ENCODE peak calls at places on chromosomes 12 and 14, in eight cellular contexts. One of them, this sample, is unnamed. For H3K27me3, the result is how much of the 10 kb centered on the place peaks cover.

GRCh38 chr12:8823565-8824300 is 1.3 kb downstream of the A2ML1 start:
- DNase-seq in stomach: no peak
- DNase-seq in GM23248: peak
- DNase-seq in uterus: peak
- DNase-seq in brain microvascular endothelial cell: no peak
- DNase-seq in mesendoderm: peak
- DNase-seq in sigmoid colon: no peak
- DNase-seq in naive thymus-derived CD4-positive, alpha-beta T cell: no peak
- DNase-seq in this sample: no peak

GRCh38 chr12:114631242-114631641 is 52.7 kb downstream of the TBX3 start:
- DNase-seq in stomach: no peak
- DNase-seq in GM23248: no peak
- DNase-seq in uterus: no peak
- DNase-seq in brain microvascular endothelial cell: no peak
- DNase-seq in mesendoderm: no peak
- DNase-seq in sigmoid colon: no peak
- DNase-seq in naive thymus-derived CD4-positive, alpha-beta T cell: no peak
- DNase-seq in this sample: no peak

GRCh38 chr12:109989380-109989779 is 6.8 kb downstream of the GIT2 start:
- DNase-seq in stomach: no peak
- DNase-seq in GM23248: no peak
- DNase-seq in uterus: no peak
- DNase-seq in brain microvascular endothelial cell: no peak
- DNase-seq in mesendoderm: no peak
- DNase-seq in sigmoid colon: no peak
- DNase-seq in naive thymus-derived CD4-positive, alpha-beta T cell: no peak
- DNase-seq in this sample: no peak

GRCh38 chr14:71411280-71411595 is 504.0 kb downstream of the PCNX1 start:
- DNase-seq in stomach: no peak
- DNase-seq in GM23248: no peak
- DNase-seq in uterus: no peak
- DNase-seq in brain microvascular endothelial cell: no peak
- DNase-seq in mesendoderm: no peak
- DNase-seq in sigmoid colon: no peak
- DNase-seq in naive thymus-derived CD4-positive, alpha-beta T cell: no peak
- DNase-seq in this sample: no peak

GRCh38 chr12:25864287-25864686 is 94.2 kb upstream of the RASSF8 start:
- DNase-seq in stomach: no peak
- DNase-seq in GM23248: peak
- DNase-seq in uterus: no peak
- DNase-seq in brain microvascular endothelial cell: no peak
- DNase-seq in mesendoderm: no peak
- DNase-seq in sigmoid colon: no peak
- DNase-seq in naive thymus-derived CD4-positive, alpha-beta T cell: no peak
- DNase-seq in this sample: no peak

GRCh38 chr12:56150563-56150962 is 1.8 kb upstream of the MYL6B start:
- DNase-seq in stomach: no peak
- DNase-seq in GM23248: peak
- DNase-seq in uterus: no peak
- DNase-seq in brain microvascular endothelial cell: no peak
- DNase-seq in mesendoderm: no peak
- DNase-seq in sigmoid colon: no peak
- DNase-seq in naive thymus-derived CD4-positive, alpha-beta T cell: no peak
- DNase-seq in this sample: no peak

GRCh38 chr12:10771132-10771733 is 31.2 kb downstream of the TAS2R7 start:
- DNase-seq in stomach: no peak
- DNase-seq in GM23248: peak
- DNase-seq in uterus: no peak
- DNase-seq in brain microvascular endothelial cell: peak
- DNase-seq in mesendoderm: peak
- DNase-seq in sigmoid colon: no peak
- DNase-seq in naive thymus-derived CD4-positive, alpha-beta T cell: peak
- DNase-seq in this sample: peak

GRCh38 chr14:88245321-88245720 is 77.7 kb downstream of the KCNK10 start:
- DNase-seq in stomach: no peak
- DNase-seq in GM23248: peak
- DNase-seq in uterus: no peak
- DNase-seq in brain microvascular endothelial cell: no peak
- DNase-seq in mesendoderm: no peak
- DNase-seq in sigmoid colon: no peak
- DNase-seq in naive thymus-derived CD4-positive, alpha-beta T cell: no peak
- DNase-seq in this sample: no peak

GRCh38 chr14:89232366-89233070 is 184.5 kb downstream of the FOXN3 start:
- DNase-seq in stomach: no peak
- DNase-seq in GM23248: no peak
- DNase-seq in uterus: no peak
- DNase-seq in brain microvascular endothelial cell: no peak
- DNase-seq in mesendoderm: no peak
- DNase-seq in sigmoid colon: no peak
- DNase-seq in naive thymus-derived CD4-positive, alpha-beta T cell: no peak
- DNase-seq in this sample: no peak

GRCh38 chr14:32618991-32619390 is 289.9 kb downstream of the AKAP6 start:
- DNase-seq in stomach: no peak
- DNase-seq in GM23248: no peak
- DNase-seq in uterus: no peak
- DNase-seq in brain microvascular endothelial cell: no peak
- DNase-seq in mesendoderm: no peak
- DNase-seq in sigmoid colon: no peak
- DNase-seq in naive thymus-derived CD4-positive, alpha-beta T cell: no peak
- DNase-seq in this sample: no peak

DNA sequence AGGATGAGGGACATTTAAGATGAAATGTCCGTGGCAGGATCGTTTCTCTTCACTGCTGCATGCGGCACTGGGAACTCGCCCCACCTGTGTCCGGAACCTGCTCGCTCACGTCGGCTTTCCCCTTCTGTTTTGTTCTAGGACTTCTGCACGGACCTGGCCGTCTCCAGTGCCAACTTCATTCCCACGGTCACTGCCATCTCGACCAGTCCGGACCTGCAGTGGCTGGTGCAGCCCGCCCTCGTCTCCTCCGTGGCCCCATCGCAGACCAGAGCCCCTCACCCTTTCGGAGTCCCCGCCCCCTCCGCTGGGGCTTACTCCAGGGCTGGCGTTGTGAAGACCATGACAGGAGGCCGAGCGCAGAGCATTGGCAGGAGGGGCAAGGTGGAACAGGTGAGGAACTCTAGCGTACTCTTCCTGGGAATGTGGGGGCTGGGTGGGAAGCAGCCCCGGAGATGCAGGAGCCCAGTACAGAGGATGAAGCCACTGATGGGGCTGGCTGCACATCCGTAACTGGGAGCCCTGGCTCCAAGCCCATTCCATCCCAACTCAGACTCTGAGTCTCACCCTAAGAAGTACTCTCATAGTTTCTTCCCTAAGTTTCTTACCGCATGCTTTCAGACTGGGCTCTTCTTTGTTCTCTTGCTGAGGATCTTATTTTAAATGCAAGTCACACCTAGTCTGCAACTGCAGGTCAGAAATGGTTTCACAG is 1.3 kb downstream of the FOS start:
- DNase-seq in stomach: no peak
- DNase-seq in GM23248: peak
- DNase-seq in uterus: peak
- DNase-seq in brain microvascular endothelial cell: no peak
- DNase-seq in mesendoderm: peak
- DNase-seq in sigmoid colon: peak
- DNase-seq in naive thymus-derived CD4-positive, alpha-beta T cell: no peak
- DNase-seq in this sample: peak
- H3K27me3 ChIP-seq in stomach: under half
- H3K27me3 ChIP-seq in GM23248: under half
- H3K27me3 ChIP-seq in uterus: under half
- H3K27me3 ChIP-seq in brain microvascular endothelial cell: under half
- H3K27me3 ChIP-seq in mesendoderm: under half
- H3K27me3 ChIP-seq in sigmoid colon: under half
- H3K27me3 ChIP-seq in naive thymus-derived CD4-positive, alpha-beta T cell: under half
- H3K27me3 ChIP-seq in this sample: under half

DNA sequence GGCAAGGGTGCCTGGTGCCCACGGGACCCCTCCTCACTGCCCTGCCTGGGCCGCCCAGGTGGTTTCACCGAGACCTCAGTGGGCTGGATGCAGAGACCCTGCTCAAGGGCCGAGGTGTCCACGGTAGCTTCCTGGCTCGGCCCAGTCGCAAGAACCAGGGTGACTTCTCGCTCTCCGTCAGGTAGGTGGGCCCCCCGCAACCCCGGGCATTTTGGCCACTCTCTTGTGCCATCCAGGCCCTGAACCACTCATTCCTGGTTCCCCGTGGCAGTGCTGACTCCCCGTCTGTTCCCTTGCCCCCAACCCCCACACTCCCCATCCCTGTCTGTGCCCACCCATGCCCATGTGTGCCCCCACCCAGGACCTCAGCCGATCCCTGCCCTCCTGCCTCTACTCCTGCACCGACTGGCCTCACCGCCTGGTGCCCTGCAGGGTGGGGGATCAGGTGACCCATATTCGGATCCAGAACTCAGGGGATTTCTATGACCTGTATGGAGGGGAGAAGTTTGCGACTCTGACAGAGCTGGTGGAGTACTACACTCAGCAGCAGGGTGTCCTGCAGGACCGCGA is 480 bp downstream of the PTPN6 start:
- DNase-seq in stomach: no peak
- DNase-seq in GM23248: no peak
- DNase-seq in uterus: no peak
- DNase-seq in brain microvascular endothelial cell: no peak
- DNase-seq in mesendoderm: no peak
- DNase-seq in sigmoid colon: peak
- DNase-seq in naive thymus-derived CD4-positive, alpha-beta T cell: no peak
- DNase-seq in this sample: no peak
- H3K4me3 ChIP-seq in stomach: peak
- H3K4me3 ChIP-seq in GM23248: no peak
- H3K4me3 ChIP-seq in uterus: no peak
- H3K4me3 ChIP-seq in brain microvascular endothelial cell: no peak
- H3K4me3 ChIP-seq in mesendoderm: no peak
- H3K4me3 ChIP-seq in sigmoid colon: peak
- H3K4me3 ChIP-seq in naive thymus-derived CD4-positive, alpha-beta T cell: peak
- H3K4me3 ChIP-seq in this sample: peak

DNA sequence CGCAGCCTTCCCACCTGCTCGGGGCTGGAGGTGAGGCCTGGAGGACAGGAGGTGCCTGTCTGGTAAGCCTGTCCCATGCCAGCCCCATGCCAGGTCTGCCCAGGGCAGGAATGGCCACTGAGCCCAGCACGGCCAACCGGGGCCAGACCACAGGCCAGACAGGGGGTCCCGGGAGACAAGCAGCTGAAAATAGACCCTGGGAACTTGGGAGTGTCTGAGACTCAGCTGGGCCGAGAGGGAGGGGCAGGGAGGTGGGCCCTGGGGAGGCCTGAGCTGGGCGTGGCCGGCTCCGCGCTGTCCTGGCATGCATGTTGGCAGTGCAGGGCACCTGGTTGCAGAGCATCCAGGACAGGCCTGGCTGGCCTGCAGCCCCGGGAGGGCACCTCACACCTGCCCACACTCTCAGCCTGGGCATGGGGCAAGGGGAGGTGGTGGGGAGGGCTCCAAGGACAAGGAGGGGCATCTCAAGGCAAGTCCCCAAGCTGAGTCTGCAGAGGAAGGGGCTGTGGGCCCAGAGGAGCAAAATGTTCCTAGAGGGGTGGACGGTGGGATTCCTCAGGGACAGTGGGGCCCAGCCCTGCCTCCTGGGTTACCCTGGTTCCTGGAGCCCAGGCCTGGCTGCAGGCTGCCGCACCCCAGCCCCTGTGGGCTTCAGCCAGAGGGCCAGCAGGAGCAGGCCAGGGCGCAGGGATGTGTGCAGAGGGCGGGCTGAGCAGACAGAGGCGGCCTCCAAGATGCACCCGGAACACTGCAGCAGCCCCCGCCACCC is 3.2 kb upstream of the CRIP1 start:
- DNase-seq in stomach: no peak
- DNase-seq in GM23248: no peak
- DNase-seq in uterus: peak
- DNase-seq in brain microvascular endothelial cell: no peak
- DNase-seq in mesendoderm: no peak
- DNase-seq in sigmoid colon: no peak
- DNase-seq in naive thymus-derived CD4-positive, alpha-beta T cell: no peak
- DNase-seq in this sample: no peak
- H3K27me3 ChIP-seq in stomach: under half
- H3K27me3 ChIP-seq in GM23248: under half
- H3K27me3 ChIP-seq in uterus: under half
- H3K27me3 ChIP-seq in brain microvascular endothelial cell: under half
- H3K27me3 ChIP-seq in mesendoderm: under half
- H3K27me3 ChIP-seq in sigmoid colon: under half
- H3K27me3 ChIP-seq in naive thymus-derived CD4-positive, alpha-beta T cell: under half
- H3K27me3 ChIP-seq in this sample: under half

DNA sequence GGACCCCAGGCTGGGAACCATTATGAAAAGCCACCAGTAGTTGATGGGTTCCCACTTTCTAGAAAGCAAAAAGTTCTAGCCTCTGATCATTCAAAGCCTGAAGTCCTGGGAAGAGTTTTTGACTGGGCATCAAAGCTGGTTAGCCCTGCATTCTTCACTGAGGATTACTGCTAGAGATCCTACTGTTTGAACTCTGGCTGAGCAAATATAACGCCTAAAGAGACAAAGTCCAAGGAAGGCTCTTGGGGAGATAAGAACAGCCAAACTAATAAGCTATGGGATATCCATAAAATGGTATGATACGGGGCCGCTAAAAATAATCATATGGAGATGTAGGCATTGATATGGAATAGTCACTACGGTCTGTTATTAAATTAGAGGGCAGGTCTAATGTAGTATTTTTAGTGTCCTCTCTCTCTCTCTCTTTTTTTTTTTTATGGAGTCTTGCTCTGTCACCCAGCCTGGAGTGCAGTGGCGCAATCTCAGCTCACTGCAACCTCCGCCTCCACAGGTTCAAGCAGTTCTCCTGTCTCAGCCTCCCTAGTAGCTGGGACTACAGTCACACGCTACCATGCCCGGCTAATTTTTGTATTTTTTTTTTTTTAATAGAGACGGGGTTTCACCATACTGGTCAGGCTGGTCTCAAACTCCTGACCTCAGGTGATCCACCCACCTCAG is 35.5 kb downstream of the PLXNC1 start:
- DNase-seq in stomach: no peak
- DNase-seq in GM23248: no peak
- DNase-seq in uterus: no peak
- DNase-seq in brain microvascular endothelial cell: no peak
- DNase-seq in mesendoderm: no peak
- DNase-seq in sigmoid colon: no peak
- DNase-seq in naive thymus-derived CD4-positive, alpha-beta T cell: no peak
- DNase-seq in this sample: no peak
- H3K4me3 ChIP-seq in stomach: no peak
- H3K4me3 ChIP-seq in GM23248: no peak
- H3K4me3 ChIP-seq in uterus: no peak
- H3K4me3 ChIP-seq in brain microvascular endothelial cell: no peak
- H3K4me3 ChIP-seq in mesendoderm: no peak
- H3K4me3 ChIP-seq in sigmoid colon: no peak
- H3K4me3 ChIP-seq in naive thymus-derived CD4-positive, alpha-beta T cell: no peak
- H3K4me3 ChIP-seq in this sample: no peak

DNA sequence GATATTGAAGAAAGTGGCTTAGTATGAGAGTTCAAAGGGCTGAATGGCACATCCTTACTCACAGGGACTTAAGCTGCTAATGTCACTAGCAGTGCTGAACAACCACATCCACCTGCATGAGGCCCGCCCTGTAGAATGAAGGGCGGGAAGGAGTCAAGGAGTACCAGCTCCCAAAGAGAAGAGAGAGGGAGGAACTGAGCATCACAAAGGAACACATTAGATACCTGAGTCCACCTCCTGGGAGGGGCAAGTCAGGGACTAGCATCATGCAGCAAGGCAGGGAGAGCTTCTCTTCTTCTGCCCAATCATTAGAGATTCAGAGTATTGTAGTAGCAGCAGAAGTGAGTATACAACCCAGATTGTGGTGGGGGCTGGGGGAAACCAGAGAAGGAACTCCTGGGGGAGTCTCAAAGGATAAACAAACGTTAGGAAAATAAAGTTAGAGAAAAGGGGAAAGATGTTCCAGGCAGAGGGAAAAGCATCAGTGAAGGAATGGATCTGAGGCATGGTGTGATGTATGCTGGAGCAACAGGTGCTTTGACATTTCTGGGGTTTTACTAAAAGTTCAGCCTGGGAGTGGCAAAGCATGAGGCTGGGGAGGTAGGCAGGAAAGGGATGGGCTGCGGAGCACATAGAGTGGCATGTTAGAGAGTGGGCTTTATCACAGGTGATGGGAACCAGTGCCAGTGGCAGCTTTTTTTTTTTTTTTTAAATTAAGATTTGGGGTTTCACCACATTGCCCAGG is 21.0 kb upstream of the GRIP1 start:
- DNase-seq in stomach: no peak
- DNase-seq in GM23248: no peak
- DNase-seq in uterus: no peak
- DNase-seq in brain microvascular endothelial cell: no peak
- DNase-seq in mesendoderm: no peak
- DNase-seq in sigmoid colon: no peak
- DNase-seq in naive thymus-derived CD4-positive, alpha-beta T cell: no peak
- DNase-seq in this sample: no peak
- H3K27me3 ChIP-seq in stomach: under half
- H3K27me3 ChIP-seq in GM23248: under half
- H3K27me3 ChIP-seq in uterus: under half
- H3K27me3 ChIP-seq in brain microvascular endothelial cell: under half
- H3K27me3 ChIP-seq in mesendoderm: under half
- H3K27me3 ChIP-seq in sigmoid colon: under half
- H3K27me3 ChIP-seq in naive thymus-derived CD4-positive, alpha-beta T cell: under half
- H3K27me3 ChIP-seq in this sample: under half